ENCODE peak calls at places on chromosomes 4 and X, in five cellular contexts. X is stimulated activated CD4-positive, alpha-beta T cell treated with anti-CD3 and anti-CD28 coated beads, Interleukin-15, amount 100 ng/mL, for 1 hour; Z is fibroblast of mammary gland; D is right cardiac atrium; S is stimulated activated CD8-positive, alpha-beta memory T cell treated with anti-CD3 and anti-CD28 coated beads, Interleukin-7, amount 100 ng/mL, for 1 hour. H is an unnamed sample.

GRCh38 chr4:16609170-16609758 is 289.2 kb downstream of the LDB2 start:
- DNase-seq in S (no peak), X (no peak), D (no peak), Z (no peak), H (no peak)

GRCh38 chrX:8868906-8869305 is 67.7 kb upstream of the FAM9A start:
- DNase-seq in Z (peak; percentile 50), X (no peak), D (no peak), S (no peak), H (no peak)

GRCh38 chr4:82630079-82630478 is 68.3 kb upstream of the TMEM150C start:
- DNase-seq in Z (no peak), X (no peak), S (no peak), D (no peak), H (no peak)

GRCh38 chr4:30722916-30723270 is 2.7 kb downstream of the PCDH7 start:
- DNase-seq in S (no peak), X (no peak), Z (no peak), D (peak; percentile 10), H (no peak)

GRCh38 chr4:173958445-173958844 is 325.0 kb downstream of the FBXO8 start:
- DNase-seq in S (no peak), X (no peak), Z (peak; percentile 47), D (no peak), H (no peak)

GRCh38 chrX:38768079-38768478 is 33.2 kb upstream of the MID1IP1 start:
- DNase-seq in S (no peak), X (no peak), D (no peak), Z (peak; percentile 45), H (no peak)

GRCh38 chr4:10169839-10170387 is 53.3 kb upstream of the WDR1 start:
- DNase-seq in X (no peak), Z (no peak), D (no peak), S (no peak), H (no peak)

GRCh38 chrX:134634691-134635090 is 23.6 kb downstream of the PLAC1 start:
- DNase-seq in Z (peak; percentile 89), X (no peak), S (no peak), D (no peak), H (no peak)

GRCh38 chr4:8029689-8030088 is 90.0 kb upstream of the AFAP1 start:
- DNase-seq in X (no peak), D (no peak), Z (peak; percentile 14), S (no peak), H (no peak)

GRCh38 chr4:163201358-163201757 is 34.7 kb upstream of the NAF1 start:
- DNase-seq in D (no peak), X (no peak), S (no peak), Z (no peak), H (no peak)

GRCh38 chr4:103996637-103997036 is 276.9 kb upstream of the TACR3 start:
- DNase-seq in D (no peak), S (no peak), Z (peak; percentile 81), X (no peak), H (no peak)

H was measured in right atrium auricular region.